ENCODE peak calls at places on chromosome 21, in eight cellular contexts. U is transverse colon, M is SK-N-DZ, H is M059J, C is nephron progenitor cell, W is ELR, Q is hypothalamus, R is NCI-H2081 treated with DMSO at 0.1 percent for 48 hours. F is an unnamed sample.

GRCh38 chr21:24217141-24217540 is 1390.1 kb downstream of the MRPL39 start:
- DNase-seq in U (no peak), M (no peak), H (no peak), C (no peak), W (peak; percentile 50), Q (no peak), R (no peak), F (no peak)

GRCh38 chr21:45875881-45876280 is 105.7 kb upstream of the COL6A1 start:
- DNase-seq in U (no peak), M (no peak), H (no peak), C (no peak), W (no peak), Q (no peak), R (no peak), F (no peak)

GRCh38 chr21:46374761-46375389 is 50.9 kb downstream of the PCNT start:
- DNase-seq in U (no peak), M (no peak), H (no peak), C (no peak), W (no peak), Q (no peak), R (no peak), F (no peak)

GRCh38 chr21:45040739-45041138 is 33.6 kb upstream of the ADARB1 start:
- DNase-seq in U (no peak), M (no peak), H (no peak), C (no peak), W (no peak), Q (no peak), R (no peak), F (no peak)

GRCh38 chr21:44498280-44498964 is 41.6 kb downstream of the KRTAP10-1 start:
- DNase-seq in U (no peak), M (no peak), H (no peak), C (no peak), W (no peak), Q (no peak), R (no peak), F (no peak)

GRCh38 chr21:38263493-38263892 is 6.7 kb downstream of the KCNJ15 start:
- DNase-seq in U (no peak), M (no peak), H (peak; percentile 76), C (no peak), W (peak; percentile 61), Q (no peak), R (no peak), F (no peak)

GRCh38 chr21:41295721-41296254 is 20.8 kb upstream of the FAM3B start:
- DNase-seq in U (peak; percentile 27), M (no peak), H (no peak), C (no peak), W (no peak), Q (no peak), R (no peak), F (no peak)

GRCh38 chr21:36791150-36791549 is 92.2 kb downstream of the SIM2 start:
- DNase-seq in U (no peak), M (no peak), H (no peak), C (no peak), W (no peak), Q (no peak), R (no peak), F (no peak)

GRCh38 chr21:35627462-35627861 is 432.9 kb downstream of the SETD4 start:
- DNase-seq in U (no peak), M (no peak), H (no peak), C (no peak), W (no peak), Q (no peak), R (no peak), F (no peak)

GRCh38 chr21:36966846-36967657 is 583 bp upstream of the HLCS start:
- DNase-seq in U (no peak), M (peak; percentile 65), H (peak; percentile 24), C (no peak), W (peak; percentile 15), Q (no peak), R (no peak), F (peak; percentile 40)

GRCh38 chr21:35828161-35828560 is 232.2 kb downstream of the SETD4 start:
- DNase-seq in U (no peak), M (no peak), H (no peak), C (no peak), W (no peak), Q (no peak), R (no peak), F (no peak)

F was measured in ELF-1.